ENCODE peak calls at places on chromosome 12, in ten cellular contexts. A is tibial nerve, F is HepG2, H is ovary, T is IMR-90, Q is NB4, K is lower leg skin, S is heart left ventricle, G is adrenal gland, C is esophagus squamous epithelium. U is an unnamed sample.

GRCh38 chr12:132506730-132507538 is 17.0 kb downstream of the FBRSL1 start:
- DNase-seq in A (peak), F (no peak), H (peak), T (peak), Q (peak), K (peak), S (peak), G (peak), C (no peak), U (peak)

GRCh38 chr12:27549231-27549800 is 25.3 kb downstream of the PPFIBP1 start:
- DNase-seq in A (no peak), F (peak), H (no peak), T (peak), Q (peak), K (no peak), S (no peak), G (no peak), C (no peak), U (no peak)

GRCh38 chr12:124486346-124486963 is 81.0 kb downstream of the NCOR2 start:
- DNase-seq in A (no peak), F (no peak), H (peak), T (no peak), Q (no peak), K (no peak), S (no peak), G (no peak), C (no peak), U (no peak)

GRCh38 chr12:117292688-117293087 is 68.7 kb downstream of the NOS1 start:
- DNase-seq in A (no peak), F (no peak), H (no peak), T (no peak), Q (no peak), K (no peak), S (no peak), G (no peak), C (no peak), U (no peak)

GRCh38 chr12:1946311-1946710 is 27.9 kb upstream of the CACNA2D4 start:
- DNase-seq in A (no peak), F (no peak), H (no peak), T (no peak), Q (no peak), K (no peak), S (no peak), G (no peak), C (no peak), U (no peak)

GRCh38 chr12:113724703-113725556 is 241.2 kb downstream of the RBM19 start:
- DNase-seq in A (no peak), F (no peak), H (no peak), T (no peak), Q (no peak), K (peak), S (no peak), G (no peak), C (no peak), U (no peak)

GRCh38 chr12:7127916-7128626 is 618 bp downstream of the RBP5 start:
- DNase-seq in A (no peak), F (peak), H (peak), T (no peak), Q (no peak), K (no peak), S (no peak), G (no peak), C (no peak), U (no peak)

GRCh38 chr12:67919406-67919805 is 69.8 kb upstream of the IFNG-AS1 start:
- DNase-seq in A (no peak), F (no peak), H (no peak), T (no peak), Q (no peak), K (no peak), S (no peak), G (no peak), C (no peak), U (no peak)

GRCh38 chr12:91203610-91204009 is 21.0 kb upstream of the DCN start:
- DNase-seq in A (no peak), F (no peak), H (no peak), T (no peak), Q (no peak), K (no peak), S (no peak), G (no peak), C (no peak), U (no peak)

GRCh38 chr12:109925185-109925835 is 25.2 kb downstream of the TCHP start:
- DNase-seq in A (no peak), F (no peak), H (no peak), T (no peak), Q (no peak), K (no peak), S (no peak), G (no peak), C (no peak), U (no peak)

GRCh38 chr12:95805864-95806669 is 15.5 kb upstream of the NTN4 start:
- DNase-seq in A (peak), F (no peak), H (no peak), T (peak), Q (no peak), K (no peak), S (no peak), G (no peak), C (no peak), U (no peak)

GRCh38 chr12:46259713-46260112 is 9.1 kb downstream of the SLC38A1 start:
- DNase-seq in A (no peak), F (no peak), H (no peak), T (no peak), Q (peak), K (no peak), S (no peak), G (no peak), C (no peak), U (no peak)

GRCh38 chr12:13173537-13173936 is 23.0 kb upstream of the EMP1 start:
- DNase-seq in A (peak), F (no peak), H (no peak), T (peak), Q (peak), K (peak), S (peak), G (peak), C (no peak), U (no peak)

GRCh38 chr12:90331262-90331661 is 622.6 kb upstream of the ATP2B1 start:
- DNase-seq in A (no peak), F (no peak), H (no peak), T (no peak), Q (no peak), K (no peak), S (peak), G (no peak), C (no peak), U (no peak)

GRCh38 chr12:54891717-54892478 is 37.6 kb downstream of the MUCL1 start:
- DNase-seq in A (no peak), F (peak), H (no peak), T (no peak), Q (no peak), K (no peak), S (no peak), G (no peak), C (no peak), U (no peak)

GRCh38 chr12:114291389-114292075 is 114.4 kb downstream of the TBX5 start:
- DNase-seq in A (no peak), F (no peak), H (no peak), T (no peak), Q (no peak), K (no peak), S (no peak), G (no peak), C (no peak), U (no peak)

GRCh38 chr12:49456280-49456679 is 82.5 kb upstream of the KCNH3 start:
- DNase-seq in A (no peak), F (no peak), H (no peak), T (no peak), Q (no peak), K (no peak), S (no peak), G (no peak), C (no peak), U (no peak)

GRCh38 chr12:102059343-102059742 is 2.4 kb downstream of the WASHC3 start:
- DNase-seq in A (no peak), F (peak), H (no peak), T (no peak), Q (peak), K (no peak), S (no peak), G (no peak), C (no peak), U (peak)

GRCh38 chr12:70389678-70390077 is 23.6 kb downstream of the KCNMB4 start:
- DNase-seq in A (no peak), F (no peak), H (no peak), T (no peak), Q (no peak), K (no peak), S (no peak), G (no peak), C (no peak), U (no peak)

GRCh38 chr12:25082628-25083027 is 112.3 kb downstream of the DNAI7 start:
- DNase-seq in A (no peak), F (no peak), H (no peak), T (no peak), Q (no peak), K (no peak), S (no peak), G (no peak), C (no peak), U (no peak)

GRCh38 chr12:59700145-59700435 is 104.3 kb downstream of the SLC16A7 start:
- DNase-seq in A (no peak), F (no peak), H (no peak), T (no peak), Q (no peak), K (no peak), S (no peak), G (no peak), C (no peak), U (no peak)

GRCh38 chr12:111429760-111430417 is 24.2 kb downstream of the SH2B3 start:
- DNase-seq in A (no peak), F (no peak), H (no peak), T (no peak), Q (no peak), K (no peak), S (peak), G (no peak), C (no peak), U (peak)

GRCh38 chr12:54217774-54218221 is 29.0 kb upstream of the SMUG1 start:
- DNase-seq in A (no peak), F (no peak), H (peak), T (no peak), Q (no peak), K (peak), S (peak), G (no peak), C (no peak), U (peak)

GRCh38 chr12:125194999-125195398 is 129.8 kb downstream of the AACS start:
- DNase-seq in A (no peak), F (no peak), H (no peak), T (no peak), Q (no peak), K (no peak), S (no peak), G (no peak), C (no peak), U (no peak)

GRCh38 chr12:126198966-126199692 is 1133.9 kb downstream of the AACS start:
- DNase-seq in A (no peak), F (no peak), H (no peak), T (no peak), Q (no peak), K (no peak), S (no peak), G (no peak), C (no peak), U (no peak)

GRCh38 chr12:101501410-101502045 is 26.4 kb downstream of the SPIC start:
- DNase-seq in A (no peak), F (no peak), H (no peak), T (peak), Q (no peak), K (no peak), S (no peak), G (no peak), C (no peak), U (no peak)

GRCh38 chr12:15709524-15709923 is 79.7 kb downstream of the EPS8 start:
- DNase-seq in A (no peak), F (no peak), H (no peak), T (no peak), Q (no peak), K (no peak), S (no peak), G (no peak), C (no peak), U (no peak)

GRCh38 chr12:92557422-92557724 is 145.4 kb upstream of the PLEKHG7 start:
- DNase-seq in A (no peak), F (no peak), H (no peak), T (no peak), Q (no peak), K (no peak), S (no peak), G (no peak), C (no peak), U (no peak)

GRCh38 chr12:92556141-92556540 is 146.6 kb upstream of the PLEKHG7 start:
- DNase-seq in A (no peak), F (no peak), H (no peak), T (no peak), Q (no peak), K (no peak), S (no peak), G (no peak), C (no peak), U (no peak)

GRCh38 chr12:92558806-92559205 is 144.0 kb upstream of the PLEKHG7 start:
- DNase-seq in A (no peak), F (no peak), H (no peak), T (peak), Q (no peak), K (no peak), S (no peak), G (no peak), C (no peak), U (no peak)

GRCh38 chr12:92558241-92558773 is 144.5 kb upstream of the PLEKHG7 start:
- DNase-seq in A (no peak), F (no peak), H (no peak), T (no peak), Q (no peak), K (no peak), S (no peak), G (no peak), C (no peak), U (no peak)

GRCh38 chr12:92556622-92557421 is 146.0 kb upstream of the PLEKHG7 start:
- DNase-seq in A (no peak), F (no peak), H (no peak), T (no peak), Q (no peak), K (no peak), S (no peak), G (no peak), C (no peak), U (no peak)
- TF ChIP-seq POLR2A in A (no peak), F (no peak), H (no peak), T (no peak), Q (no peak), K (no peak), S (no peak), G (no peak), C (no peak), U (no peak)

GRCh38 chr12:56118688-56119045 is 601 bp downstream of the ZC3H10 start:
- DNase-seq in A (peak), F (no peak), H (no peak), T (no peak), Q (no peak), K (no peak), S (no peak), G (no peak), C (no peak), U (no peak)

GRCh38 chr12:56117778-56118687 is at the start of gene ZC3H10:
- DNase-seq in A (peak), F (peak), H (peak), T (peak), Q (peak), K (peak), S (peak), G (peak), C (peak), U (peak)

GRCh38 chr12:56121204-56121870 is 3.3 kb downstream of the ZC3H10 start:
- DNase-seq in A (no peak), F (no peak), H (no peak), T (no peak), Q (no peak), K (no peak), S (no peak), G (peak), C (no peak), U (no peak)

GRCh38 chr12:56119361-56119796 is 1.3 kb downstream of the ZC3H10 start:
- DNase-seq in A (peak), F (peak), H (peak), T (peak), Q (peak), K (no peak), S (peak), G (peak), C (no peak), U (peak)

GRCh38 chr12:56120158-56120846 is 2.2 kb downstream of the ZC3H10 start:
- DNase-seq in A (no peak), F (no peak), H (peak), T (peak), Q (no peak), K (no peak), S (no peak), G (peak), C (no peak), U (no peak)
- TF ChIP-seq POLR2A in A (no peak), F (no peak), H (no peak), T (no peak), Q (no peak), K (no peak), S (no peak), G (no peak), C (no peak), U (no peak)

DNA sequence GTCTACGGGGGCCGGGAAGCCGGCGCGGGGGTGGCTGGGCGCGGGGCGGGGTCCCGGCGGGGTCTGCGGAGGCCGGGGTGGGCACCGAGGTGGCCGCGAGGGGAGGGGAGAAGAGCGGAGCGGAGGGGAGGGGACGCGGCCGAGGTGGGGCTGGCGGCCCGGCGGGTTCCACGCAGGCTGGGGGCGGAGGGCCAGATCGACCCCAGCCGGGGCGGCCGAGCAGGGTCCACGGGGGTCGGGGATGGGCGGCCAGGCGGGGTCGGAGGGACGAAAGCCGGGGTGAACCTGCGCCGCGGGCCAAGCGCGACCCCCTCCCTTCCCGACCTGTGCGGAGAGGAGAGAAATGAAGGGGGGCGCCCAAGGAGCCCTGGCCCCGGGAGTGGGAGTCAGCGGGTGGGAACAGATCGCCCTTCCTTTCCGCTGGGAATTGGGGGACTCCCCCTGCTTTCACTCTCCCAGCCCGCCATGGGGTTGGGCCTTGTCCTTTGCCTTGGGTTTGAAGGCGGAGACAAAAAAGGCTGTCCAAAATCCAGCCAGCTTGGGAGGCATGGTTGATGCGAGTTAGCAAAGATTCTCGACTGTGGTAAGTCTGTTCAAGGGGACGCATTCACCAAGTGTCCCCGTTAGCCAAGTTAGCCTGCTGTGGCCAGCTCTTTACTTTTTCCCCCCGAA is 493 bp upstream of the CKAP4 start:
- DNase-seq in A (peak), F (peak), H (peak), T (peak), Q (peak), K (peak), S (peak), G (peak), C (no peak), U (no peak)
- TF ChIP-seq POLR2A in A (no peak), F (peak), H (no peak), T (peak), Q (no peak), K (no peak), S (no peak), G (no peak), C (no peak), U (no peak)

GRCh38 chr12:56163533-56164344 is 5.6 kb downstream of the MYL6 start:
- DNase-seq in A (no peak), F (no peak), H (no peak), T (no peak), Q (no peak), K (no peak), S (no peak), G (no peak), C (no peak), U (no peak)
- TF ChIP-seq POLR2A in A (no peak), F (no peak), H (no peak), T (peak), Q (no peak), K (no peak), S (no peak), G (no peak), C (no peak), U (peak)

DNA sequence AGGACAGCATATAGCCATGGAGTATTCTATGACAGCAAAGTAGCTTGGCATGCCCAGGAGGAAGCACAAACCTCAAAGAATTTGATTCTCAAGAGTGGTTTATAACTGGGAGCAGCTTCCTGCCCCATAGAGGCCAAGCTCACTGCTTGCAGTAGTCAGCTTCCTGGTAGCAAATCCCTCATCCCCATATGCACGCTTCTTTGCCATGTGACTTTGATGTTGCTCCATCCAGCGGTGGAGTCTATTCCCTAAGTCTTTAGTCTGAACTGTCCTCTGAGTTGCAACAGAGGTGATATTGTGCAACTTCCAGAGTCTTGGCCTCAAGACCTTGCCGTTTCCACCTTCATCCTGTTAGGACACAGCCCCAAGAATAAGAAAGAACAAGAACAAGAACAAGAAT is 996.8 kb upstream of the TMEM132C start:
- DNase-seq in A (peak), F (no peak), H (no peak), T (peak), Q (peak), K (no peak), S (no peak), G (peak), C (no peak), U (no peak)
- TF ChIP-seq POLR2A in A (no peak), F (no peak), H (no peak), T (no peak), Q (no peak), K (no peak), S (no peak), G (no peak), C (no peak), U (no peak)

GRCh38 chr12:76560083-76560491 is 516 bp upstream of the OSBPL8 start:
- DNase-seq in A (no peak), F (no peak), H (no peak), T (no peak), Q (no peak), K (no peak), S (no peak), G (no peak), C (no peak), U (no peak)

GRCh38 chr12:76562158-76562557 is 2.6 kb upstream of the OSBPL8 start:
- DNase-seq in A (no peak), F (no peak), H (no peak), T (no peak), Q (no peak), K (no peak), S (no peak), G (no peak), C (no peak), U (no peak)

GRCh38 chr12:76558684-76559276 is 791 bp downstream of the OSBPL8 start:
- DNase-seq in A (peak), F (peak), H (peak), T (peak), Q (peak), K (peak), S (peak), G (peak), C (peak), U (peak)

GRCh38 chr12:76556373-76556772 is 3.2 kb downstream of the OSBPL8 start:
- DNase-seq in A (no peak), F (no peak), H (no peak), T (no peak), Q (no peak), K (no peak), S (no peak), G (no peak), C (no peak), U (peak)

GRCh38 chr12:76559277-76560082 is at the start of gene OSBPL8:
- DNase-seq in A (peak), F (peak), H (peak), T (peak), Q (peak), K (peak), S (peak), G (peak), C (peak), U (peak)
- TF ChIP-seq POLR2A in A (peak), F (peak), H (peak), T (peak), Q (peak), K (peak), S (peak), G (peak), C (peak), U (peak)

GRCh38 chr12:50764116-50764860 is 387 bp downstream of the ATF1 start:
- DNase-seq in A (no peak), F (no peak), H (no peak), T (peak), Q (peak), K (no peak), S (no peak), G (peak), C (no peak), U (peak)
- TF ChIP-seq POLR2A in A (no peak), F (peak), H (no peak), T (peak), Q (peak), K (no peak), S (peak), G (no peak), C (no peak), U (no peak)